ENCODE peak calls at places on chromosome 10, in four cellular contexts. P is neural crest cell; Z is CD4-positive, alpha-beta T cell; L is progenitor cell of endocrine pancreas. F is an unnamed sample.

GRCh38 chr10:43305881-43306280 is 39.0 kb upstream of the RASGEF1A start:
- DNase-seq in L (no peak), P (no peak), Z (no peak), F (no peak)

GRCh38 chr10:97336446-97336845 is 1.9 kb upstream of the FRAT2 start:
- DNase-seq in P (no peak), Z (no peak), L (no peak), F (no peak)

GRCh38 chr10:46028584-46029570 is 1.5 kb downstream of the NCOA4 start:
- DNase-seq in L (no peak), P (no peak), Z (no peak), F (no peak)

GRCh38 chr10:70714961-70715360 is 42.7 kb downstream of the ADAMTS14 start:
- DNase-seq in L (no peak), Z (no peak), P (no peak), F (no peak)

GRCh38 chr10:130560079-130560478 is 423.9 kb downstream of the GLRX3 start:
- DNase-seq in P (no peak), L (no peak), Z (no peak), F (no peak)

GRCh38 chr10:129057856-129058663 is 409.0 kb upstream of the MGMT start:
- DNase-seq in P (no peak), Z (no peak), L (no peak), F (no peak)

GRCh38 chr10:115953983-115954382 is 319.0 kb downstream of the GFRA1 start:
- DNase-seq in P (no peak), L (no peak), Z (no peak), F (no peak)

GRCh38 chr10:100683004-100683403 is 62.4 kb upstream of the PAX2 start:
- DNase-seq in P (no peak), Z (no peak), L (no peak), F (no peak)

GRCh38 chr10:27513451-27514191 is 9.5 kb downstream of the RAB18 start:
- DNase-seq in P (no peak), Z (no peak), L (no peak), F (no peak)

GRCh38 chr10:92222603-92223275 is 68.1 kb downstream of the CPEB3 start:
- DNase-seq in Z (no peak), P (no peak), L (no peak), F (no peak)

GRCh38 chr10:101690461-101690860 is 4.5 kb downstream of the FBXW4 start:
- DNase-seq in L (no peak), P (no peak), Z (no peak), F (no peak)

GRCh38 chr10:98131615-98132014 is 2.8 kb upstream of the R3HCC1L start:
- DNase-seq in L (no peak), Z (no peak), P (no peak), F (no peak)

GRCh38 chr10:17647316-17647715 is 3.4 kb downstream of the STAM start:
- DNase-seq in P (no peak), Z (no peak), L (no peak), F (no peak)

GRCh38 chr10:132745511-132745910 is 40.4 kb downstream of the NKX6-2 start:
- DNase-seq in P (no peak), Z (no peak), L (no peak), F (no peak)

GRCh38 chr10:89549510-89549909 is 14.1 kb upstream of the SLC16A12 start:
- DNase-seq in Z (no peak), L (no peak), P (no peak), F (no peak)

GRCh38 chr10:103870503-103870902 is 15.1 kb upstream of the SH3PXD2A start:
- DNase-seq in Z (no peak), P (no peak), L (no peak), F (no peak)

GRCh38 chr10:51251110-51251509 is 176.8 kb downstream of the PRKG1 start:
- DNase-seq in L (no peak), Z (no peak), P (no peak), F (no peak)

GRCh38 chr10:22002531-22003110 is 909 bp downstream of the DNAJC1 start:
- DNase-seq in P (no peak), Z (no peak), L (no peak), F (no peak)

GRCh38 chr10:118062798-118063238 is 16.1 kb upstream of the RAB11FIP2 start:
- DNase-seq in Z (no peak), L (no peak), P (no peak), F (no peak)

GRCh38 chr10:87105725-87106124 is 10.7 kb downstream of the SHLD2 start:
- DNase-seq in L (no peak), P (no peak), Z (no peak), F (no peak)

GRCh38 chr10:97159906-97160305 is 25.9 kb downstream of the SLIT1 start:
- DNase-seq in Z (no peak), P (no peak), L (no peak), F (no peak)

GRCh38 chr10:31584098-31584631 is 265.1 kb downstream of the ZEB1 start:
- DNase-seq in L (no peak), Z (no peak), P (no peak), F (no peak)

GRCh38 chr10:71211053-71211452 is 1.3 kb upstream of the UNC5B start:
- DNase-seq in Z (no peak), P (no peak), L (no peak), F (no peak)

GRCh38 chr10:69786791-69787190 is 14.9 kb upstream of the COL13A1 start:
- DNase-seq in Z (no peak), P (no peak), L (no peak), F (no peak)

GRCh38 chr10:79629955-79630327 is 19.2 kb downstream of the SFTPA1 start:
- DNase-seq in P (no peak), Z (no peak), L (no peak), F (no peak)

GRCh38 chr10:10792681-10793080 is 225.0 kb upstream of the CELF2 start:
- DNase-seq in P (no peak), Z (no peak), L (no peak), F (no peak)

GRCh38 chr10:15857001-15857608 is 3.2 kb downstream of the MINDY3 start:
- DNase-seq in Z (no peak), P (no peak), L (no peak), F (no peak)

GRCh38 chr10:96646774-96647173 is 60.0 kb upstream of the TM9SF3 start:
- DNase-seq in L (no peak), P (no peak), Z (no peak), F (no peak)

GRCh38 chr10:79028456-79029010 is 40.2 kb upstream of the ZMIZ1 start:
- DNase-seq in L (no peak), P (no peak), Z (no peak), F (no peak)

GRCh38 chr10:91137822-91138221 is 82.6 kb upstream of the PCGF5 start:
- DNase-seq in Z (no peak), P (no peak), L (no peak), F (no peak)

GRCh38 chr10:83917519-83918506 is 221.5 kb upstream of the GHITM start:
- DNase-seq in P (peak; percentile 31), L (no peak), Z (no peak), F (peak; percentile 48)

GRCh38 chr10:92760609-92761008 is 70.9 kb downstream of the HHEX start:
- DNase-seq in P (no peak), Z (no peak), L (no peak), F (no peak)

GRCh38 chr10:25758041-25758457 is 176.0 kb upstream of the MYO3A start:
- DNase-seq in Z (no peak), P (peak; percentile 33), L (no peak), F (peak; percentile 35)

GRCh38 chr10:60955321-60955720 is 11.3 kb upstream of the RHOBTB1 start:
- DNase-seq in P (no peak), L (no peak), Z (no peak), F (no peak)

GRCh38 chr10:92342801-92343200 is 51.8 kb downstream of the MARCHF5 start:
- DNase-seq in L (no peak), Z (no peak), P (no peak), F (no peak)

GRCh38 chr10:80453715-80454525 is at the start of gene TSPAN14:
- DNase-seq in P (peak; percentile 69), Z (peak; percentile 57), L (peak; percentile 75), F (peak; percentile 87)

GRCh38 chr10:34200355-34200901 is 614.7 kb downstream of the PARD3 start:
- DNase-seq in P (no peak), Z (no peak), L (no peak), F (no peak)

DNA sequence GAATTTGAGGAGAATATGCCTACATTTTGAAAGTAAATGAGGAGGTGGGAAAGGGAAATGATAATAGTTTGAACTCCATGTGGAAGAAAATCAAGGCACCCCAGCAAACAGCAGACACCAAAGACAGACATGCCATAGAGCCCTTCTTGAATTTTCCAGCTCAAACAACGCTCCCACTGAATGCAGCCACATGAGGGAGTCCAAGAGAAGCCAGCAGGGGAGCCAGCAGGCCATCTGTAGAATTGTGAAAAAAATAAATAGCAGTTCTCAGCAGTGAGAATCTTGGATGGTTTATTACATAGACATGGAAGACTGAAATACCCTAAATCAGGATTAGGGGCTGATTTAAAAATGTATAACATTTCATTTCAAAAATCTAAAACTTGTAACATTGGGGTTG is 1567.3 kb upstream of the LRRTM3 start:
- DNase-seq in P (no peak), L (no peak), Z (no peak), F (peak; percentile 12)
- TF ChIP-seq CTCF in P (peak; percentile 60), L (peak; percentile 53), Z (no peak), F (peak; percentile 34)

DNA sequence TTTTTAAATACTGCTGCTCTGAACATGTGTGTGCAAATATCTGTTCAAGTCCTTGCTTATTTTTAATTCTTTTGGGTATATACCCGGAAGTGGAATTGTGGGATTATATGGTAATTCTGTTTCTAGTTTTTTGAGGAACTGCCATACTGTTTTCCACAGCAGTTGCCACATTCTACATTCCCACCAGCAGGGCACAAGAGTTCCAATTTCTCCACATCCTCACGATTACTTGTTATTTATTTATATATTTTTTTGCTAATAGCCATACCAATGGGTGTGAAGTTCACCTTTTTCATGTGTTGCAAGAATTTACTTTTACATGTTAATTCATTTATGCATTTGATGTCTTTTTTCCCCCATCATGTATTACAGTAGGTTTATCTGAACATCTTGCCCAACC is 79.6 kb upstream of the CXCL12 start:
- DNase-seq in L (no peak), P (no peak), Z (no peak), F (no peak)
- TF ChIP-seq CTCF in L (peak; percentile 14), P (peak; percentile 40), Z (no peak), F (peak; percentile 7)

DNA sequence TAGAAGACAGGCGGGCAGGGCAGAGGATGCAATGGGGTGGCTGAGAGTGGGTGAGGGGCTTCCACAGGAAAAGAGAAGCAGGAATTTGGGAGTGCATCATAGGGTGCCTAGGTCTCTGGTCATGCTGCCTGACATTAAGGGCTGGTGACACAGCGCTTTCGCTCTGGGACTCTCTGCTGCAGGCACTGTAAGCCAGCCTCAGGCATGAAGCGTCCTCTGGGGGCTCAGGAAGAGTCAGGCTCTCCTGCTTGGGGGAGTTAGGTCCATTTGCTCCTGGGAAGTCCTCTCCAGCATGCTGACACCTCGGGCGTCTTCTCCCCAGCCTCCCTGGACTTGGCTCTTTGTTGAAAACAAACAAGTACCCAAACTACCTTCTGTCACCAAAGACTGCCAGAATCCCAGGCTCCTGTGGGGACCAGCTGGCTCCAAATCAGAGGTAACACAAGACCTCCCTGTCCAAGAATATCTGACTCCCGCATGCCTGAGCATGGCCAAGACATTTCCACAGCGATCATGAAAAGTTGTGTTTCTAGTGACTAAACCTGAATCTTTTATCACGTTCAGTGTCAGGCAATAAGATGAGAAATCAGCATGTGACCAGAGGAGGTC is 55.4 kb downstream of the GPR26 start:
- DNase-seq in L (no peak), Z (no peak), P (no peak), F (no peak)
- TF ChIP-seq CTCF in L (no peak), Z (no peak), P (no peak), F (no peak)

DNA sequence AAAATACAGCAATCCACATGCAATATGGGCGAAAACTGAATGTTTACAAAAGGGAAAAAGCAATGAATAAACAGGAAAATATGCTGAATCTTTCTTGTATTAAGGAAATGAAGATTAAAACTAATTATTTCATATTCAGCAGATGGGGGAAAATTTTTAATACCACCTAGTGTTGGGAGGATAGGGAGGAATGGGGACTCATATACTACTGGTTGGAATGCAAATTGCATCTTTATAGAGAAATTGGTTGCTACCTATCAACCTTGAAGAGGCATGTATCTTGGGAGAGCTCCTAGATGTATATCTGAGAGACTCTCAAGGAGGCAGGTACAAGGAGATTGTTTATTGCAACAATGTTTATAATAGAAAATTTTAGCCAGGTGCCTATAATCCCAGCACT is 101.4 kb downstream of the CREM start:
- DNase-seq in P (no peak), L (no peak), Z (no peak), F (no peak)
- TF ChIP-seq CTCF in P (peak; percentile 18), L (no peak), Z (no peak), F (no peak)